ENCODE peak calls at places on chromosomes 4 and X, in eight cellular contexts. W is stimulated activated CD4-positive, alpha-beta T cell treated with anti-CD3 and anti-CD28 coated beads, Interleukin-2, amount 100 ng/mL, for 48 hours; O is lung microvascular endothelial cell; A is SK-N-SH; L is substantia nigra; U is activated gamma-delta T cell treated with Interleukin-2 at 50 U/mL for 16 hours; X is NCI-H446 treated with DMSO at 0.1 percent for 48 hours; K is left ventricle myocardium superior. S is an unnamed sample.

GRCh38 chr4:67546971-67547370 is 1.7 kb upstream of the CENPC start:
- DNase-seq in W (no peak), O (no peak), A (no peak), L (no peak), U (no peak), X (no peak), K (no peak), S (no peak)

GRCh38 chr4:61540944-61541343 is 340.8 kb downstream of the ADGRL3 start:
- DNase-seq in W (no peak), O (no peak), A (no peak), L (no peak), U (no peak), X (no peak), K (no peak), S (peak)

GRCh38 chr4:19748911-19749473 is 502.7 kb upstream of the SLIT2 start:
- DNase-seq in W (no peak), O (no peak), A (no peak), L (no peak), U (no peak), X (no peak), K (no peak), S (no peak)

GRCh38 chrX:11462136-11462535 is 168.9 kb downstream of the AMELX start:
- DNase-seq in W (no peak), O (peak), A (no peak), L (no peak), U (no peak), X (no peak), K (no peak), S (peak)

GRCh38 chrX:15929231-15929630 is 74.6 kb upstream of the AP1S2 start:
- DNase-seq in W (no peak), O (no peak), A (no peak), L (no peak), U (no peak), X (no peak), K (no peak), S (no peak)

GRCh38 chr4:60657802-60658201 is 542.3 kb upstream of the ADGRL3 start:
- DNase-seq in W (no peak), O (no peak), A (no peak), L (no peak), U (no peak), X (no peak), K (no peak), S (no peak)

GRCh38 chr4:24210332-24210902 is 320.6 kb upstream of the PPARGC1A start:
- DNase-seq in W (no peak), O (no peak), A (no peak), L (no peak), U (no peak), X (no peak), K (no peak), S (peak)

GRCh38 chrX:88586317-88586716 is 160.7 kb upstream of the CPXCR1 start:
- DNase-seq in W (no peak), O (no peak), A (no peak), L (no peak), U (no peak), X (no peak), K (no peak), S (no peak)

GRCh38 chr4:90234916-90235547 is 107.8 kb downstream of the CCSER1 start:
- DNase-seq in W (no peak), O (no peak), A (peak), L (no peak), U (no peak), X (peak), K (peak), S (no peak)

GRCh38 chr4:47662975-47663374 is 174.9 kb downstream of the CORIN start:
- DNase-seq in W (peak), O (peak), A (no peak), L (no peak), U (no peak), X (no peak), K (no peak), S (peak)

GRCh38 chrX:150842198-150842553 is 56.3 kb downstream of the CD99L2 start:
- DNase-seq in W (no peak), O (no peak), A (no peak), L (no peak), U (no peak), X (no peak), K (no peak), S (no peak)

GRCh38 chrX:105114554-105115130 is 105.9 kb downstream of the TEX13A start:
- DNase-seq in W (no peak), O (no peak), A (no peak), L (no peak), U (no peak), X (no peak), K (no peak), S (no peak)

GRCh38 chr4:9942921-9943600 is 78.2 kb downstream of the SLC2A9 start:
- DNase-seq in W (no peak), O (no peak), A (no peak), L (no peak), U (no peak), X (no peak), K (no peak), S (no peak)

GRCh38 chr4:72319596-72319995 is 249.4 kb downstream of the ADAMTS3 start:
- DNase-seq in W (no peak), O (peak), A (no peak), L (no peak), U (no peak), X (peak), K (no peak), S (no peak)

GRCh38 chr4:77076889-77077635 is 1.3 kb upstream of the CCNI start:
- DNase-seq in W (peak), O (no peak), A (no peak), L (no peak), U (no peak), X (no peak), K (no peak), S (no peak)

GRCh38 chrX:134542485-134542884 is 82.5 kb downstream of the HPRT1 start:
- DNase-seq in W (no peak), O (peak), A (no peak), L (no peak), U (no peak), X (no peak), K (no peak), S (peak)

GRCh38 chrX:7574325-7574724 is 268.6 kb upstream of the VCX start:
- DNase-seq in W (no peak), O (peak), A (no peak), L (no peak), U (no peak), X (no peak), K (no peak), S (no peak)

GRCh38 chrX:153921511-153922285 is 4.4 kb downstream of the ARHGAP4 start:
- DNase-seq in W (no peak), O (no peak), A (peak), L (no peak), U (no peak), X (no peak), K (no peak), S (no peak)

GRCh38 chrX:3145716-3146115 is 104.4 kb downstream of the ARSF start:
- DNase-seq in W (no peak), O (no peak), A (no peak), L (no peak), U (no peak), X (no peak), K (no peak), S (no peak)

GRCh38 chr4:109160494-109160893 is 142.0 kb downstream of the COL25A1 start:
- DNase-seq in W (no peak), O (no peak), A (no peak), L (no peak), U (no peak), X (no peak), K (no peak), S (no peak)

GRCh38 chrX:144918936-144919335 is 328.4 kb upstream of the SPANXN1 start:
- DNase-seq in W (no peak), O (no peak), A (no peak), L (no peak), U (no peak), X (no peak), K (no peak), S (no peak)

GRCh38 chrX:140432328-140433025 is 72.4 kb downstream of the SOX3 start:
- DNase-seq in W (no peak), O (no peak), A (no peak), L (peak), U (no peak), X (peak), K (peak), S (no peak)

GRCh38 chr4:112585977-112586736 is 50.6 kb downstream of the ZGRF1 start:
- DNase-seq in W (no peak), O (no peak), A (peak), L (no peak), U (no peak), X (no peak), K (no peak), S (no peak)

GRCh38 chr4:54066088-54066415 is 1.6 kb upstream of the CHIC2 start:
- DNase-seq in W (no peak), O (no peak), A (no peak), L (no peak), U (no peak), X (no peak), K (no peak), S (no peak)

GRCh38 chr4:139144911-139145551 is 32.0 kb downstream of the ELF2 start:
- DNase-seq in W (no peak), O (no peak), A (no peak), L (no peak), U (no peak), X (no peak), K (no peak), S (no peak)

S was measured in A549.